ENCODE peak calls at places on chromosomes 2 and 18, in eight cellular contexts. L is AG04450, H is cardiac fibroblast, J is PC-3, W is GM13977, R is fibroblast of pulmonary artery, G is HFF-Myc, C is endodermal cell. S is an unnamed sample.

GRCh38 chr18:32772580-32773186 is at the start of gene KLHL14:
- DNase-seq in L (no peak), H (no peak), J (no peak), W (peak; percentile 30), R (no peak), G (no peak), C (peak; percentile 55), S (no peak)

GRCh38 chr2:127664895-127665225 is 10.5 kb downstream of the LIMS2 start:
- DNase-seq in L (no peak), H (no peak), J (no peak), W (no peak), R (no peak), G (no peak), C (no peak), S (no peak)

GRCh38 chr18:5286525-5286924 is 9.0 kb downstream of the ZBTB14 start:
- DNase-seq in L (no peak), H (no peak), J (no peak), W (no peak), R (no peak), G (no peak), C (no peak), S (no peak)

GRCh38 chr18:76943542-76944339 is 121.4 kb downstream of the ZNF236 start:
- DNase-seq in L (peak; percentile 60), H (peak; percentile 80), J (no peak), W (no peak), R (peak; percentile 66), G (no peak), C (no peak), S (no peak)

GRCh38 chr2:63614448-63614968 is 25.7 kb downstream of the MDH1 start:
- DNase-seq in L (peak; percentile 11), H (peak; percentile 11), J (peak; percentile 96), W (no peak), R (peak; percentile 56), G (peak; percentile 35), C (peak; percentile 51), S (peak; percentile 77)

GRCh38 chr2:237629739-237630138 is 2.4 kb downstream of the LRRFIP1 start:
- DNase-seq in L (no peak), H (peak; percentile 50), J (peak; percentile 52), W (no peak), R (no peak), G (no peak), C (no peak), S (peak; percentile 67)

GRCh38 chr2:232512557-232512956 is 7.6 kb upstream of the PRSS56 start:
- DNase-seq in L (no peak), H (no peak), J (no peak), W (no peak), R (no peak), G (no peak), C (no peak), S (no peak)

GRCh38 chr2:219629976-219630695 is 2.7 kb downstream of the SLC4A3 start:
- DNase-seq in L (no peak), H (no peak), J (no peak), W (no peak), R (no peak), G (no peak), C (no peak), S (peak; percentile 24)

GRCh38 chr2:150495993-150496627 is 8.6 kb upstream of the RND3 start:
- DNase-seq in L (peak; percentile 90), H (peak; percentile 90), J (peak; percentile 96), W (no peak), R (peak; percentile 95), G (no peak), C (no peak), S (peak; percentile 98)

GRCh38 chr18:55588001-55588875 is at the start of gene TCF4:
- DNase-seq in L (no peak), H (peak; percentile 72), J (peak; percentile 38), W (peak; percentile 56), R (peak; percentile 76), G (peak; percentile 22), C (peak; percentile 89), S (no peak)

GRCh38 chr18:75265255-75265654 is 54.7 kb downstream of the TSHZ1 start:
- DNase-seq in L (no peak), H (no peak), J (no peak), W (no peak), R (no peak), G (no peak), C (no peak), S (no peak)

GRCh38 chr2:198080872-198081271 is 276.5 kb downstream of the PLCL1 start:
- DNase-seq in L (no peak), H (no peak), J (no peak), W (no peak), R (no peak), G (no peak), C (no peak), S (no peak)

GRCh38 chr2:37782155-37782673 is 110.8 kb upstream of the CDC42EP3 start:
- DNase-seq in L (no peak), H (no peak), J (no peak), W (no peak), R (no peak), G (no peak), C (no peak), S (no peak)

GRCh38 chr2:120272763-120273481 is 20.3 kb downstream of the RALB start:
- DNase-seq in L (no peak), H (no peak), J (no peak), W (no peak), R (no peak), G (no peak), C (no peak), S (no peak)

GRCh38 chr18:48531082-48531403 is 7.8 kb upstream of the CTIF start:
- DNase-seq in L (no peak), H (no peak), J (no peak), W (no peak), R (no peak), G (no peak), C (peak; percentile 74), S (no peak)

GRCh38 chr2:23541453-23542334 is 156.7 kb downstream of the KLHL29 start:
- DNase-seq in L (no peak), H (no peak), J (no peak), W (no peak), R (no peak), G (no peak), C (no peak), S (peak; percentile 17)

GRCh38 chr18:56148373-56148772 is 490.0 kb downstream of the TXNL1 start:
- DNase-seq in L (peak; percentile 49), H (peak; percentile 12), J (peak; percentile 74), W (no peak), R (peak; percentile 35), G (peak; percentile 30), C (no peak), S (peak; percentile 86)

GRCh38 chr2:212245868-212246267 is 292.7 kb downstream of the ERBB4 start:
- DNase-seq in L (no peak), H (no peak), J (no peak), W (no peak), R (no peak), G (no peak), C (no peak), S (no peak)
- TF ChIP-seq CTCF in L (no peak), H (no peak), J (no peak), W (no peak), R (no peak), G (no peak), C (no peak), S (no peak)

GRCh38 chr2:152352616-152353015 is 17.6 kb downstream of the FMNL2 start:
- DNase-seq in L (no peak), H (no peak), J (no peak), W (no peak), R (no peak), G (no peak), C (no peak), S (no peak)

GRCh38 chr2:152354069-152354755 is 19.2 kb downstream of the FMNL2 start:
- DNase-seq in L (no peak), H (peak; percentile 42), J (no peak), W (no peak), R (peak; percentile 32), G (no peak), C (no peak), S (no peak)

GRCh38 chr2:152354909-152355308 is 19.9 kb downstream of the FMNL2 start:
- DNase-seq in L (no peak), H (no peak), J (no peak), W (no peak), R (no peak), G (no peak), C (no peak), S (no peak)

GRCh38 chr2:152353364-152353763 is 18.4 kb downstream of the FMNL2 start:
- DNase-seq in L (no peak), H (no peak), J (no peak), W (no peak), R (no peak), G (no peak), C (no peak), S (no peak)

DNA sequence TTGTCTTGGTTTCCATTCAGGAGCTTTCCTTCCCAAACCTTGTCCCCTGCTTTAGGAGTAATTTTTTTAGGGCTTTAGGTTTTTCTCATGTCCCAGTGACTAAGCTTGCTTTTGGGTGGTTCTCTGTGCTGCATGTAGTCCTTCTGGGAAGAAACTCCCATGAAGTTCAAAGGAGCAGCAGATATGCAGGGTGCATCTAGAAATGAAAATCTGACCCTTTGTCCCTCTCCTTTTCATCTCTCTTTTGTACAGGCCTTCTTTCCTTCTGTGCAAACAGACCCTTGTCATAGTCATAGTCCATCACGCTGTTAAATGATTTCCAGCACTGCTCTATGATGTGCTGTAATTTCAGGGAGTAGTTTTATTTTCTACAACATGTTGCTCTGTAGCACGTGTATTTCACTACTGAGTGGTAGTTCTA is 20.4 kb downstream of the FMNL2 start:
- DNase-seq in L (no peak), H (no peak), J (no peak), W (no peak), R (no peak), G (no peak), C (no peak), S (no peak)
- TF ChIP-seq CTCF in L (no peak), H (no peak), J (no peak), W (no peak), R (no peak), G (no peak), C (no peak), S (no peak)

GRCh38 chr2:113200236-113200635 is 26.5 kb downstream of the PSD4 start:
- DNase-seq in L (no peak), H (no peak), J (peak; percentile 13), W (no peak), R (no peak), G (no peak), C (peak; percentile 78), S (no peak)
- TF ChIP-seq CTCF in L (no peak), H (no peak), J (peak; percentile 47), W (no peak), R (no peak), G (peak; percentile 16), C (peak; percentile 64), S (peak; percentile 25)

GRCh38 chr18:1917141-1917540 is 654.2 kb downstream of the METTL4 start:
- DNase-seq in L (no peak), H (no peak), J (no peak), W (no peak), R (no peak), G (no peak), C (no peak), S (no peak)

GRCh38 chr18:1917546-1917945 is 653.8 kb downstream of the METTL4 start:
- DNase-seq in L (no peak), H (no peak), J (no peak), W (no peak), R (no peak), G (no peak), C (no peak), S (no peak)

DNA sequence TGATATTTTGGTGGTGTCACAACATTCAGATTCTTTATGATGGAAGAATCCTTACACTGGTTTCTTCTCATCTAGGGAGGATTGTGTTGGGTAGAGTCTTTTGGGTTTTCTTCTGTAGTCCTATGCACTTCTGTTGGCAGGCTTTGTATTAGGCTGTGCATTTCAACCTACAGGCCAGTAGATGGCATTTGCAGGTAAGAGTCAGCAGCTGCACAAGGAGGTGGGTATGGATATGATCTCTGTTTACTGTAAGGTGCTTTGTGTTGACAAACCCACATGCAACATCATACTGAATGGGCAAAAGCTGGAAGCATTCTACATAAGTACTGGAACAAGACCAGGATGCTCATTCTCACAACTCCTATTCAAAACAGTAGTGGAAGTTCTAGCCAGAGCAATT is 656.8 kb downstream of the METTL4 start:
- DNase-seq in L (no peak), H (peak; percentile 6), J (peak; percentile 56), W (peak; percentile 6), R (peak; percentile 42), G (no peak), C (peak; percentile 60), S (no peak)
- TF ChIP-seq CTCF in L (no peak), H (peak; percentile 19), J (peak; percentile 76), W (peak; percentile 29), R (peak; percentile 49), G (no peak), C (peak; percentile 73), S (peak; percentile 24)